ENCODE peak calls at places on chromosome 13, in five cellular contexts. One of them, this sample, is unnamed. For H3K4me1, the result is how much of the 10 kb centered on the place peaks cover.

GRCh38 chr13:79379274-79379673 is 26.8 kb downstream of the RBM26 start:
- DNase-seq in psoas muscle: no peak
- DNase-seq in CD8-positive, alpha-beta T cell: no peak
- DNase-seq in body of pancreas: no peak
- DNase-seq in OCI-LY7: no peak
- DNase-seq in this sample: no peak

GRCh38 chr13:51778407-51778806 is 25.6 kb downstream of the DHRS12 start:
- DNase-seq in psoas muscle: peak
- DNase-seq in OCI-LY7: no peak
- DNase-seq in body of pancreas: peak
- DNase-seq in CD8-positive, alpha-beta T cell: no peak
- DNase-seq in this sample: no peak

GRCh38 chr13:88919970-88920628 is 1248.9 kb downstream of the SLITRK5 start:
- DNase-seq in body of pancreas: no peak
- DNase-seq in CD8-positive, alpha-beta T cell: no peak
- DNase-seq in psoas muscle: no peak
- DNase-seq in OCI-LY7: no peak
- DNase-seq in this sample: no peak

GRCh38 chr13:69274231-69274630 is 833.4 kb upstream of the ATXN8OS start:
- DNase-seq in psoas muscle: no peak
- DNase-seq in body of pancreas: no peak
- DNase-seq in CD8-positive, alpha-beta T cell: no peak
- DNase-seq in OCI-LY7: no peak
- DNase-seq in this sample: no peak

GRCh38 chr13:114313061-114313860 is 1.0 kb upstream of the CHAMP1 start:
- DNase-seq in OCI-LY7: peak
- DNase-seq in body of pancreas: no peak
- DNase-seq in psoas muscle: no peak
- DNase-seq in CD8-positive, alpha-beta T cell: no peak
- DNase-seq in this sample: peak

GRCh38 chr13:103883698-103884097 is 817.5 kb upstream of the SLC10A2 start:
- DNase-seq in psoas muscle: no peak
- DNase-seq in CD8-positive, alpha-beta T cell: no peak
- DNase-seq in OCI-LY7: no peak
- DNase-seq in body of pancreas: no peak
- DNase-seq in this sample: no peak

GRCh38 chr13:60230593-60230992 is 66.9 kb upstream of the DIAPH3 start:
- DNase-seq in CD8-positive, alpha-beta T cell: no peak
- DNase-seq in psoas muscle: no peak
- DNase-seq in body of pancreas: no peak
- DNase-seq in OCI-LY7: no peak
- DNase-seq in this sample: no peak

GRCh38 chr13:40408602-40409001 is 257.8 kb downstream of the FOXO1 start:
- DNase-seq in CD8-positive, alpha-beta T cell: no peak
- DNase-seq in OCI-LY7: no peak
- DNase-seq in body of pancreas: no peak
- DNase-seq in psoas muscle: no peak
- DNase-seq in this sample: no peak

GRCh38 chr13:76791290-76791664 is 94.9 kb downstream of the KCTD12 start:
- DNase-seq in psoas muscle: no peak
- DNase-seq in OCI-LY7: no peak
- DNase-seq in body of pancreas: no peak
- DNase-seq in CD8-positive, alpha-beta T cell: no peak
- DNase-seq in this sample: no peak

GRCh38 chr13:27171244-27171829 is at the start of gene USP12:
- DNase-seq in body of pancreas: no peak
- DNase-seq in CD8-positive, alpha-beta T cell: no peak
- DNase-seq in psoas muscle: no peak
- DNase-seq in OCI-LY7: peak
- DNase-seq in this sample: no peak

GRCh38 chr13:46184277-46184699 is 2.3 kb upstream of the LCP1 start:
- DNase-seq in psoas muscle: no peak
- DNase-seq in OCI-LY7: peak
- DNase-seq in CD8-positive, alpha-beta T cell: peak
- DNase-seq in body of pancreas: peak
- DNase-seq in this sample: peak

GRCh38 chr13:54950546-54950945 is 1921.9 kb downstream of the OLFM4 start:
- DNase-seq in psoas muscle: no peak
- DNase-seq in CD8-positive, alpha-beta T cell: no peak
- DNase-seq in OCI-LY7: no peak
- DNase-seq in body of pancreas: no peak
- DNase-seq in this sample: no peak

GRCh38 chr13:33721719-33722118 is 96.2 kb upstream of the RFC3 start:
- DNase-seq in OCI-LY7: no peak
- DNase-seq in psoas muscle: no peak
- DNase-seq in body of pancreas: no peak
- DNase-seq in CD8-positive, alpha-beta T cell: no peak
- DNase-seq in this sample: no peak

GRCh38 chr13:98528663-98529064 is 48.2 kb downstream of the STK24 start:
- DNase-seq in CD8-positive, alpha-beta T cell: no peak
- DNase-seq in body of pancreas: no peak
- DNase-seq in psoas muscle: peak
- DNase-seq in OCI-LY7: no peak
- DNase-seq in this sample: no peak

GRCh38 chr13:112486386-112487126 is 101.4 kb downstream of the TUBGCP3 start:
- DNase-seq in CD8-positive, alpha-beta T cell: no peak
- DNase-seq in OCI-LY7: no peak
- DNase-seq in psoas muscle: no peak
- DNase-seq in body of pancreas: no peak
- DNase-seq in this sample: no peak

GRCh38 chr13:29418026-29418425 is 177.5 kb downstream of the SLC7A1 start:
- DNase-seq in CD8-positive, alpha-beta T cell: no peak
- DNase-seq in OCI-LY7: no peak
- DNase-seq in body of pancreas: no peak
- DNase-seq in psoas muscle: no peak
- DNase-seq in this sample: no peak
- TF ChIP-seq CTCF in CD8-positive, alpha-beta T cell: no peak
- TF ChIP-seq CTCF in OCI-LY7: peak
- TF ChIP-seq CTCF in body of pancreas: no peak
- TF ChIP-seq CTCF in psoas muscle: no peak
- TF ChIP-seq CTCF in this sample: no peak

DNA sequence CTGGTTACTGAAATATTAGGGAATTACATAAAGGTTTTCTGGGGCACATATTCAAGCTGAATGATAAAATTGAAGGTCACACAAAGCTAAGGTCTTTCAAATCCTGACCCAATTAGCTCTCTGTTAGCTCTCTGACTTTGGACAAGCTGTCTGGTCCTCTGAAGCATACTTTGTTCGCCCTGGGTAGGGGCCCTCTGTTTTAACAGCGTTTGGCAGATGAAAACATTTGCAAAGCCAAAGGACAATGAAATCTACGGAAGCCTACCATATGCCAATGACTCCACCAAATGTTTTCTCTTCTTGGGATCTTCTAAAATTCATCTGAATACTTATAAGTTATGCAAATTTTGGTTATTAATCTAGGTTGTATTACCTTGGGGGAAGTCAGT is 14.5 kb upstream of the GJA3 start:
- DNase-seq in OCI-LY7: no peak
- DNase-seq in psoas muscle: no peak
- DNase-seq in body of pancreas: no peak
- DNase-seq in CD8-positive, alpha-beta T cell: no peak
- DNase-seq in this sample: no peak
- H3K4me3 ChIP-seq in OCI-LY7: no peak
- H3K4me3 ChIP-seq in psoas muscle: no peak
- H3K4me3 ChIP-seq in body of pancreas: no peak
- H3K4me3 ChIP-seq in CD8-positive, alpha-beta T cell: no peak
- H3K4me3 ChIP-seq in this sample: no peak

GRCh38 chr13:30025351-30025750 is 174.9 kb upstream of the UBL3 start:
- DNase-seq in OCI-LY7: no peak
- DNase-seq in CD8-positive, alpha-beta T cell: no peak
- DNase-seq in body of pancreas: no peak
- DNase-seq in psoas muscle: no peak
- DNase-seq in this sample: no peak

GRCh38 chr13:30027569-30028455 is 177.4 kb upstream of the UBL3 start:
- DNase-seq in CD8-positive, alpha-beta T cell: no peak
- DNase-seq in OCI-LY7: no peak
- DNase-seq in body of pancreas: no peak
- DNase-seq in psoas muscle: no peak
- DNase-seq in this sample: no peak

GRCh38 chr13:30022796-30023195 is 172.4 kb upstream of the UBL3 start:
- DNase-seq in psoas muscle: no peak
- DNase-seq in CD8-positive, alpha-beta T cell: no peak
- DNase-seq in body of pancreas: no peak
- DNase-seq in OCI-LY7: no peak
- DNase-seq in this sample: no peak

GRCh38 chr13:30026909-30027308 is 176.5 kb upstream of the UBL3 start:
- DNase-seq in CD8-positive, alpha-beta T cell: no peak
- DNase-seq in psoas muscle: no peak
- DNase-seq in OCI-LY7: no peak
- DNase-seq in body of pancreas: no peak
- DNase-seq in this sample: no peak

DNA sequence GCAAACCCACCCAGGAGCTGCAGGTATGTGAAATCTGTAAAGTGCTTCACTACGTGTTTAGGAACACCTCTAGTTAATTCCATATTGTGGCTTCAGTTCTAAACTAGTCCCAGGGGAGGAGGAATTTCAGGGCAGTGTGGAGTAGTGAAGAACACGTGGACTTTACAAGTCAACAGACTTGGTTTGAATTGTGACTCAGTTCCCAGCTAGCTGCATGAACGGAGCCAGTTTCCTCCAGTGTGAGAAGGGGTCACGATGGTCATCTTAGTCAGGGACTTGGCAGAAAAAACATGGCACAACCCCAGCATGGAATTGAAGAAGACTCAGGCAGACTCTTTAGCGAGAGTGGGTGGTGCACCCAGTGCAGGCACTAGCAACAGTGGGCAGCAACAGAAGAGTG is 175.7 kb upstream of the UBL3 start:
- DNase-seq in body of pancreas: no peak
- DNase-seq in psoas muscle: no peak
- DNase-seq in OCI-LY7: no peak
- DNase-seq in CD8-positive, alpha-beta T cell: no peak
- DNase-seq in this sample: no peak
- H3K4me1 ChIP-seq in body of pancreas: under half
- H3K4me1 ChIP-seq in psoas muscle: under half
- H3K4me1 ChIP-seq in OCI-LY7: under half
- H3K4me1 ChIP-seq in CD8-positive, alpha-beta T cell: under half
- H3K4me1 ChIP-seq in this sample: under half

DNA sequence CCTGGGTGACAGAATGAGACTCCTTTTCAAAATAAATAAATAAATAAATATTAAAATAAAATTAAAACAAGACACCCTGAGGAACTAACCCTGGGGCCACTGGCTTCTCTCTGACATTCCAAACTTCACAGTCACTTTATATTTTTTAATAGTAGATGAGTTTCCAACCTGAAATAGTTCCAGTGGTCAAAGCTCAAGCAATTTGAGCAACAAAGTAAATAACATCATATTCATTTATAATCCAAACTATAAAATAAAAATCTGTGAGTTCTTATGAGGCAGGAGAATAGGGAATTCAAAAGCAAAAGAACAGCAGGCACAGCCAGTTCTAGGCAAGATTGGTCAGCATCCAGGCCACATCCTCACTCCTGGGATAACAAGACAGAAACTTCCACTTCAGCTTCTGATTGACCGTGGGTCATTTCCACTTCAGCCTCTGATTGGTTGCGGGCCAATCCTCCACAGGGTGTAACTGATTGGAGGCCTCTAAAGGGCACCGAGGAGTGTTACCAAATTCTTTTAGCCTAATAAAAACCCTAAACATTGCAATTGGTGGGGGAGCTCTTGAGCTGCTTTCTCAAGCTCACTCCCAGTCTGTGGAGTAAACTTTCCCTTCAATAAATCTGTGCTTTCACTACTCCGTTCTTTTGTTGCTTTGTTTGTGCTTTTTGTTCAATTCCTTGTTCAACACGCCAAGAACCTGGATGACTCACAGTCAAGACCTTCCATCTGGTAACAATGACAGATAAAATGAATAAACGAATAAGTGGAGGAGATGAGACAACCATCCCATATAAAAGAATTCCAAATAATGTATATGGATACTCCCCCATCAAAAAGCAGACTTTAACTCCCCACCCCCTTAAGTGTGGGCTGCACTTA is 42.5 kb upstream of the AMER2 start:
- DNase-seq in psoas muscle: peak
- DNase-seq in OCI-LY7: no peak
- DNase-seq in body of pancreas: no peak
- DNase-seq in CD8-positive, alpha-beta T cell: no peak
- DNase-seq in this sample: no peak
- TF ChIP-seq CTCF in psoas muscle: no peak
- TF ChIP-seq CTCF in OCI-LY7: peak
- TF ChIP-seq CTCF in body of pancreas: no peak
- TF ChIP-seq CTCF in CD8-positive, alpha-beta T cell: no peak
- TF ChIP-seq CTCF in this sample: no peak

This sample was measured in mucosa of descending colon.